ENCODE peak calls at places on chromosomes 11 and 22, in six cellular contexts. C is hepatic stellate cell, X is psoas muscle, N is NCI-H2081, E is HEK293T, G is iPS-NIHi11. S is an unnamed sample.

GRCh38 chr11:64123102-64123434 is 42.8 kb downstream of the MACROD1 start:
- DNase-seq in C (no peak), X (peak; percentile 91), N (peak; percentile 66), E (no peak), G (no peak), S (no peak)

GRCh38 chr11:88352139-88352538 is 14.6 kb upstream of the CTSC start:
- DNase-seq in C (no peak), X (no peak), N (no peak), E (no peak), G (no peak), S (no peak)

GRCh38 chr11:12164061-12165014 is 53.9 kb downstream of the MICAL2 start:
- DNase-seq in C (no peak), X (no peak), N (no peak), E (no peak), G (no peak), S (no peak)

GRCh38 chr11:11752688-11753087 is 89.1 kb upstream of the USP47 start:
- DNase-seq in C (no peak), X (no peak), N (no peak), E (no peak), G (no peak), S (no peak)

GRCh38 chr11:126129681-126130671 is 67.3 kb upstream of the CDON start:
- DNase-seq in C (no peak), X (no peak), N (peak; percentile 55), E (no peak), G (no peak), S (no peak)

GRCh38 chr22:27509132-27509920 is 292.2 kb downstream of the MN1 start:
- DNase-seq in C (no peak), X (no peak), N (no peak), E (no peak), G (no peak), S (no peak)

GRCh38 chr22:22195265-22196017 is 49.1 kb upstream of the VPREB1 start:
- DNase-seq in C (peak; percentile 32), X (peak; percentile 65), N (peak; percentile 72), E (peak; percentile 90), G (peak; percentile 92), S (peak; percentile 83)

GRCh38 chr11:112797653-112798293 is 163.4 kb upstream of the NCAM1 start:
- DNase-seq in C (no peak), X (no peak), N (peak; percentile 78), E (peak; percentile 71), G (peak; percentile 55), S (no peak)

GRCh38 chr11:46408407-46408986 is 16.9 kb upstream of the CHRM4 start:
- DNase-seq in C (no peak), X (no peak), N (no peak), E (no peak), G (no peak), S (no peak)

GRCh38 chr22:36435516-36436415 is 45.7 kb downstream of the TXN2 start:
- DNase-seq in C (no peak), X (no peak), N (no peak), E (no peak), G (peak; percentile 70), S (no peak)

GRCh38 chr22:23834406-23834805 is 4.4 kb downstream of the DERL3 start:
- DNase-seq in C (no peak), X (no peak), N (no peak), E (no peak), G (no peak), S (no peak)

GRCh38 chr22:41261541-41262249 is 21.0 kb upstream of the CHADL start:
- DNase-seq in C (no peak), X (no peak), N (no peak), E (no peak), G (no peak), S (no peak)

GRCh38 chr22:28051787-28052356 is 132.8 kb upstream of the PITPNB start:
- DNase-seq in C (peak; percentile 30), X (peak; percentile 88), N (peak; percentile 65), E (peak; percentile 78), G (peak; percentile 67), S (no peak)

GRCh38 chr11:79439893-79440450 is 858 bp downstream of the TENM4 start:
- DNase-seq in C (no peak), X (peak; percentile 57), N (peak; percentile 58), E (peak; percentile 46), G (peak; percentile 48), S (no peak)

GRCh38 chr11:120400564-120401364 is 64.6 kb downstream of the ARHGEF12 start:
- DNase-seq in C (peak; percentile 58), X (no peak), N (no peak), E (peak; percentile 30), G (peak; percentile 27), S (no peak)

GRCh38 chr11:119696378-119697157 is 32.4 kb downstream of the NECTIN1 start:
- DNase-seq in C (no peak), X (no peak), N (peak; percentile 3), E (no peak), G (no peak), S (no peak)

GRCh38 chr11:132056689-132057088 is 686.3 kb downstream of the NTM start:
- DNase-seq in C (peak; percentile 30), X (no peak), N (no peak), E (no peak), G (no peak), S (no peak)

GRCh38 chr11:27158763-27159679 is 118.4 kb downstream of the BBOX1 start:
- DNase-seq in C (peak; percentile 66), X (peak; percentile 45), N (peak; percentile 58), E (peak; percentile 77), G (peak; percentile 78), S (no peak)

GRCh38 chr11:45457649-45458048 is 171.5 kb upstream of the SYT13 start:
- DNase-seq in C (no peak), X (no peak), N (no peak), E (no peak), G (no peak), S (no peak)

GRCh38 chr22:46574993-46575914 is 37.8 kb upstream of the CELSR1 start:
- DNase-seq in C (no peak), X (peak; percentile 59), N (peak; percentile 6), E (no peak), G (no peak), S (no peak)

GRCh38 chr11:3840870-3841425 is at the start of gene RHOG:
- DNase-seq in C (peak; percentile 92), X (peak; percentile 92), N (peak; percentile 51), E (peak; percentile 81), G (peak; percentile 92), S (peak; percentile 96)

GRCh38 chr11:73003083-73003482 is 139.0 kb downstream of the FCHSD2 start:
- DNase-seq in C (no peak), X (no peak), N (no peak), E (no peak), G (no peak), S (no peak)

GRCh38 chr22:33823552-33823951 is 96.7 kb downstream of the LARGE1 start:
- DNase-seq in C (peak; percentile 59), X (no peak), N (no peak), E (no peak), G (no peak), S (no peak)

GRCh38 chr11:269146-269890 is 8.9 kb upstream of the NLRP6 start:
- DNase-seq in C (no peak), X (peak; percentile 51), N (no peak), E (no peak), G (no peak), S (no peak)

GRCh38 chr11:2995091-2995561 is 3.0 kb upstream of the NAP1L4 start:
- DNase-seq in C (no peak), X (no peak), N (no peak), E (no peak), G (no peak), S (no peak)

GRCh38 chr11:838441-839279 is 3.7 kb downstream of the POLR2L start:
- DNase-seq in C (no peak), X (no peak), N (no peak), E (no peak), G (no peak), S (no peak)

GRCh38 chr11:19426719-19427066 is 185.9 kb upstream of the E2F8 start:
- DNase-seq in C (no peak), X (no peak), N (no peak), E (no peak), G (no peak), S (no peak)

GRCh38 chr11:78354741-78355705 is 62.6 kb downstream of the GAB2 start:
- DNase-seq in C (no peak), X (no peak), N (peak; percentile 91), E (peak; percentile 19), G (no peak), S (no peak)

GRCh38 chr22:47822459-47822858 is 1060.0 kb downstream of the TBC1D22A start:
- DNase-seq in C (no peak), X (no peak), N (no peak), E (no peak), G (no peak), S (peak; percentile 44)

GRCh38 chr11:113048820-113049555 is 87.8 kb downstream of the NCAM1 start:
- DNase-seq in C (no peak), X (no peak), N (no peak), E (no peak), G (no peak), S (no peak)

S was measured in cardiac septum.